ENCODE peak calls at places on chromosomes 4 and X, in seven cellular contexts. O is GM23248, J is MM.1S, N is hepatocyte, S is neural progenitor cell, T is HCT116, D is PC-3. Y is an unnamed sample.

GRCh38 chr4:168451331-168451730 is 29.0 kb downstream of the DDX60L start:
- DNase-seq in O (peak), J (no peak), N (no peak), S (no peak), T (no peak), D (no peak), Y (no peak)

GRCh38 chr4:124713213-124713592 is 671 bp upstream of the ANKRD50 start:
- DNase-seq in O (peak), J (peak), N (peak), S (no peak), T (peak), D (peak), Y (no peak)

GRCh38 chrX:46589977-46590723 is 16.6 kb downstream of the CHST7 start:
- DNase-seq in O (peak), J (no peak), N (no peak), S (no peak), T (no peak), D (peak), Y (no peak)

GRCh38 chrX:109475174-109475891 is 6.6 kb downstream of the GUCY2F start:
- DNase-seq in O (peak), J (no peak), N (peak), S (peak), T (peak), D (peak), Y (peak)

GRCh38 chr4:135770505-135770904 is 1568.9 kb upstream of the PABPC4L start:
- DNase-seq in O (no peak), J (no peak), N (no peak), S (no peak), T (no peak), D (peak), Y (no peak)

GRCh38 chrX:31227250-31227649 is 155.4 kb upstream of the FTHL17 start:
- DNase-seq in O (peak), J (no peak), N (peak), S (no peak), T (no peak), D (no peak), Y (no peak)

GRCh38 chr4:107046261-107046660 is 10.1 kb upstream of the DKK2 start:
- DNase-seq in O (no peak), J (no peak), N (no peak), S (no peak), T (no peak), D (no peak), Y (no peak)

GRCh38 chr4:86935833-86936721 is 1.3 kb downstream of the AFF1 start:
- DNase-seq in O (peak), J (peak), N (peak), S (peak), T (peak), D (peak), Y (peak)

GRCh38 chr4:39037491-39037825 is 5.2 kb upstream of the TMEM156 start:
- DNase-seq in O (peak), J (no peak), N (peak), S (peak), T (no peak), D (peak), Y (peak)

GRCh38 chrX:73728518-73729023 is 165.6 kb downstream of the CHIC1 start:
- DNase-seq in O (no peak), J (no peak), N (no peak), S (peak), T (no peak), D (no peak), Y (no peak)

GRCh38 chr4:26864904-26865303 is 4.3 kb downstream of the STIM2 start:
- DNase-seq in O (no peak), J (no peak), N (no peak), S (no peak), T (no peak), D (no peak), Y (no peak)

GRCh38 chr4:106021737-106022410 is 126.6 kb downstream of the NPNT start:
- DNase-seq in O (no peak), J (no peak), N (no peak), S (no peak), T (no peak), D (no peak), Y (no peak)

GRCh38 chr4:156303708-156304107 is 350.0 kb upstream of the CTSO start:
- DNase-seq in O (no peak), J (no peak), N (no peak), S (no peak), T (no peak), D (no peak), Y (no peak)

GRCh38 chr4:76095568-76095967 is 21.1 kb downstream of the ART3 start:
- DNase-seq in O (no peak), J (no peak), N (no peak), S (no peak), T (no peak), D (no peak), Y (peak)

GRCh38 chr4:12957108-12957507 is 527.0 kb downstream of the RAB28 start:
- DNase-seq in O (no peak), J (no peak), N (no peak), S (no peak), T (no peak), D (no peak), Y (no peak)

GRCh38 chrX:153474718-153475117 is 4.3 kb upstream of the HAUS7 start:
- DNase-seq in O (peak), J (no peak), N (peak), S (peak), T (no peak), D (peak), Y (peak)

GRCh38 chrX:136665258-136665900 is 17.4 kb downstream of the CD40LG start:
- DNase-seq in O (no peak), J (peak), N (no peak), S (no peak), T (no peak), D (no peak), Y (no peak)

GRCh38 chrX:7146703-7147430 is 645 bp upstream of the STS start:
- DNase-seq in O (peak), J (peak), N (no peak), S (no peak), T (no peak), D (no peak), Y (no peak)

GRCh38 chr4:174357321-174357720 is 73.6 kb downstream of the CEP44 start:
- DNase-seq in O (peak), J (no peak), N (no peak), S (no peak), T (no peak), D (no peak), Y (no peak)

GRCh38 chr4:58602022-58602421 is 1491.8 kb upstream of the IGFBP7 start:
- DNase-seq in O (no peak), J (no peak), N (no peak), S (no peak), T (no peak), D (no peak), Y (no peak)

GRCh38 chrX:15384304-15384703 is at the start of gene VEGFD:
- DNase-seq in O (peak), J (no peak), N (no peak), S (no peak), T (no peak), D (no peak), Y (peak)

GRCh38 chr4:7291372-7292135 is 99.2 kb downstream of the SORCS2 start:
- DNase-seq in O (no peak), J (no peak), N (no peak), S (no peak), T (no peak), D (no peak), Y (no peak)

GRCh38 chrX:37759878-37760418 is 19.9 kb upstream of the CYBB start:
- DNase-seq in O (no peak), J (no peak), N (no peak), S (no peak), T (no peak), D (no peak), Y (no peak)

GRCh38 chr4:52837716-52838558 is 24.2 kb upstream of the RASL11B start:
- DNase-seq in O (peak), J (no peak), N (peak), S (no peak), T (no peak), D (peak), Y (no peak)

DNA sequence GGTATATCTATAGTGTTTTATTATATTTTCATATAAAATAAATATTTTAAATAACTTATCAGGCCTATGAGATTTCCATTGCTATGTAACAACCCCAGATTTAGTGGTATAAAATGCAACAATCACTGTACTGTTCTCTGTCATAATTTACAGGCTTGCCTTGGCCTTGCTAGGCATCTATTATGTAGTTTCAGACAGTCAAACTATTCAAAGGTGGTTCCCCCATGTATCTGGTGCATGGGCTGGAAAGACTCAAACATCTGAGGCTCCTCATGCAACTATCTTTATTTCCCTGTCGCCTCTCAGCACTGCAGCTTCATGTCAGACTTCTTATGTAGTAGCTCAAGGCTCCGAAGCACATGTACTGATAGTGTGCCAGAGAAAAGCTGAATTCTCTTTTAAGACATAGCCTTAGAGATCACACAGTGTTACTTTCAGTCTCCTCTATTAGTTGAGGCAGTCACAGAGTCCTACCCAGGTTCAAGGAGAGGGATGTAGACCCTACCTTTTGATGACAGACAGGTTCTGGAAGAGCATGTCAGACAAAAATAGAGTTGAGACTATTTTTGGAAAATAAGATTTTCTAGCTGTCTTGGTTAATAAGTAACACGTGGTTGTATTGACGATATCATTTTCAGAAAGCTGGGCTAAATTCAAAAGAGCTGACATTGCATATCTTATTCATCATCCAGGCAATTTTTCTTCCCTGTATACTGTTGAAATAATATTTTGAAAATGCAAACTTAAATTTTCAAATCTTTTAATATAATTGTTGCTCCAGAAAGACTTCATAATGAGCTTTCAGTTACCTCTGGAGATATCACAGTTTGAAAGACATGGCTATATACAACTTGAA is 19.4 kb downstream of the MTTP start:
- DNase-seq in O (no peak), J (no peak), N (no peak), S (no peak), T (no peak), D (no peak), Y (no peak)
- TF ChIP-seq EZH2phosphoT487 in O (no peak), J (no peak), N (no peak), S (no peak), T (no peak), D (no peak), Y (no peak)

DNA sequence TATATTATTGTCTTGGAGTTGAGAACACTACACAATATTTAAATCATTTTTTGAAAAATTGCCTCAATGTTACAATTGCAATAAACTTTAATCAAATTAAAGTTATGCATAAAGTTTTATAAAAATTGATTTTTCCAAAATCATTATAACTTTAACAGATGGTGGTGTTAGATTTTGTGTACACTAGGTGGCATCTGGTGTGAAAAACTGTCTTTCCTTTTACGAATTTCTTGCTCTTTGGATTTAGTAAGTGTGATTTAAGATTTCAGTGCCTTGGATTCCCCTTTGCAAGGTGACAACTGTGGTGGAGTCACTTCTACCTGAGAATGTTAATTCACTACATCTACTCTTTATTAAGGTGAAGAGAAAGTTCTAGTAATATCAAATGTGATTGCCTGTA is 91.6 kb downstream of the AREG start:
- DNase-seq in O (peak), J (no peak), N (no peak), S (no peak), T (no peak), D (peak), Y (no peak)
- TF ChIP-seq EZH2 in O (no peak), J (no peak), N (no peak), S (no peak), T (no peak), D (no peak), Y (no peak)

GRCh38 chrX:11792461-11793421 is 34.7 kb downstream of the MSL3 start:
- DNase-seq in O (no peak), J (peak), N (no peak), S (no peak), T (no peak), D (peak), Y (no peak)
- TF ChIP-seq EZH2phosphoT487 in O (no peak), J (no peak), N (no peak), S (no peak), T (no peak), D (no peak), Y (no peak)

DNA sequence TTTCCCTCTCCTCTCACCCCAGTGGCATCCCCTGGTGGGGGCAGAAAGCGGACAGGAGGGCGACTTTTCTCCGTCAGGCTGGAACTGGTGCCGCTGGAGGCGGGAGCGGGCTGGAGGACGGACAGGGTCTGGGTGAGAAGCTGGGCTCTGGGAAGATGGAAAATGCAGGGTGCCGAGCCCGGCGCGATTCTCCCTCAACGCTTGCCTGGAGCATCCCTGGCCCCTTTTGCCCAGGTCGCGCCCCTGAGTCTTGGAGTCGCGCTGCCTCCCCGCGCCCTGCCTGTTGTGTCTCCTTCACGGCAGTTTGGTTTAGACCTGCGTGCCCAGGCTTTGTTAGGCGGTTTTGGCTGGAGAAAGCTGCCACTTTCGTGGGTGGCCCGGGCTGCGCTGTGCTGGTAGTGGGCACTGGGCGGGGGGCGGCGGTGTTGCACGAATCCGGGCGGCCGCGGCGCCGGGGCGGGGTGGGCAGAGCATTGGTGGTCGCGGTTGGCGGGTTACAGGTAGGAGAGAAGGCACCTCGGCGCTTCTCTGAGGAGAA is 2.0 kb downstream of the ADGRL3 start:
- DNase-seq in O (no peak), J (no peak), N (no peak), S (peak), T (no peak), D (peak), Y (peak)
- TF ChIP-seq EZH2 in O (no peak), J (no peak), N (peak), S (peak), T (no peak), D (no peak), Y (no peak)

GRCh38 chrX:3806630-3807029 is 93.2 kb upstream of the PRKX start:
- DNase-seq in O (no peak), J (no peak), N (no peak), S (no peak), T (no peak), D (no peak), Y (no peak)
- TF ChIP-seq EZH2phosphoT487 in O (no peak), J (no peak), N (no peak), S (no peak), T (no peak), D (no peak), Y (no peak)

GRCh38 chrX:125202486-125203378 is 116.9 kb upstream of the TEX13C start:
- DNase-seq in O (no peak), J (no peak), N (peak), S (peak), T (no peak), D (no peak), Y (peak)
- TF ChIP-seq EZH2 in O (peak), J (no peak), N (no peak), S (peak), T (no peak), D (no peak), Y (no peak)

GRCh38 chr4:142645478-142646108 is 200.5 kb downstream of the INPP4B start:
- DNase-seq in O (no peak), J (peak), N (no peak), S (no peak), T (no peak), D (no peak), Y (no peak)
- TF ChIP-seq EZH2phosphoT487 in O (no peak), J (no peak), N (no peak), S (no peak), T (no peak), D (no peak), Y (no peak)